ENCODE peak calls at places on chromosomes 3 and 15, in six cellular contexts. One of them, this sample, is unnamed.

GRCh38 chr3:178982138-178982537 is 89.5 kb downstream of the ZMAT3 start:
- DNase-seq in activated T-helper 1 cell treated with anti-CD3 and anti-CD28 coated beads, Interleukin-2, amount 50 U/mL, for 16 hours: no peak
- DNase-seq in EL: no peak
- DNase-seq in Karpas-422: no peak
- DNase-seq in mesothelial cell of epicardium: no peak
- DNase-seq in fibroblast of mammary gland: peak
- DNase-seq in this sample: no peak

GRCh38 chr3:45972534-45973402 is 22.9 kb downstream of the FYCO1 start:
- DNase-seq in mesothelial cell of epicardium: no peak
- DNase-seq in EL: peak
- DNase-seq in Karpas-422: no peak
- DNase-seq in activated T-helper 1 cell treated with anti-CD3 and anti-CD28 coated beads, Interleukin-2, amount 50 U/mL, for 16 hours: no peak
- DNase-seq in fibroblast of mammary gland: peak
- DNase-seq in this sample: no peak

GRCh38 chr3:12990781-12991480 is 82.3 kb downstream of the IQSEC1 start:
- DNase-seq in activated T-helper 1 cell treated with anti-CD3 and anti-CD28 coated beads, Interleukin-2, amount 50 U/mL, for 16 hours: no peak
- DNase-seq in Karpas-422: no peak
- DNase-seq in EL: peak
- DNase-seq in fibroblast of mammary gland: peak
- DNase-seq in mesothelial cell of epicardium: no peak
- DNase-seq in this sample: no peak

GRCh38 chr3:126550488-126551051 is 8.2 kb downstream of the C3orf22 start:
- DNase-seq in fibroblast of mammary gland: no peak
- DNase-seq in mesothelial cell of epicardium: peak
- DNase-seq in Karpas-422: no peak
- DNase-seq in activated T-helper 1 cell treated with anti-CD3 and anti-CD28 coated beads, Interleukin-2, amount 50 U/mL, for 16 hours: no peak
- DNase-seq in EL: no peak
- DNase-seq in this sample: no peak

GRCh38 chr3:39216176-39216790 is 23.9 kb upstream of the XIRP1 start:
- DNase-seq in EL: no peak
- DNase-seq in mesothelial cell of epicardium: no peak
- DNase-seq in activated T-helper 1 cell treated with anti-CD3 and anti-CD28 coated beads, Interleukin-2, amount 50 U/mL, for 16 hours: no peak
- DNase-seq in fibroblast of mammary gland: no peak
- DNase-seq in Karpas-422: peak
- DNase-seq in this sample: no peak

GRCh38 chr3:87756616-87757015 is 302.2 kb downstream of the CGGBP1 start:
- DNase-seq in activated T-helper 1 cell treated with anti-CD3 and anti-CD28 coated beads, Interleukin-2, amount 50 U/mL, for 16 hours: no peak
- DNase-seq in fibroblast of mammary gland: no peak
- DNase-seq in Karpas-422: no peak
- DNase-seq in EL: no peak
- DNase-seq in mesothelial cell of epicardium: no peak
- DNase-seq in this sample: no peak

GRCh38 chr3:83567935-83568334 is 1390.9 kb upstream of the CADM2 start:
- DNase-seq in mesothelial cell of epicardium: no peak
- DNase-seq in Karpas-422: no peak
- DNase-seq in EL: no peak
- DNase-seq in activated T-helper 1 cell treated with anti-CD3 and anti-CD28 coated beads, Interleukin-2, amount 50 U/mL, for 16 hours: no peak
- DNase-seq in fibroblast of mammary gland: no peak
- DNase-seq in this sample: no peak

GRCh38 chr3:128875556-128876120 is 3.8 kb upstream of the ACAD9 start:
- DNase-seq in mesothelial cell of epicardium: no peak
- DNase-seq in activated T-helper 1 cell treated with anti-CD3 and anti-CD28 coated beads, Interleukin-2, amount 50 U/mL, for 16 hours: peak
- DNase-seq in EL: no peak
- DNase-seq in fibroblast of mammary gland: no peak
- DNase-seq in Karpas-422: peak
- DNase-seq in this sample: peak

GRCh38 chr15:45328663-45329062 is 49.7 kb downstream of the GATM start:
- DNase-seq in mesothelial cell of epicardium: no peak
- DNase-seq in EL: no peak
- DNase-seq in fibroblast of mammary gland: no peak
- DNase-seq in Karpas-422: no peak
- DNase-seq in activated T-helper 1 cell treated with anti-CD3 and anti-CD28 coated beads, Interleukin-2, amount 50 U/mL, for 16 hours: no peak
- DNase-seq in this sample: no peak

GRCh38 chr15:67794832-67795574 is 30.3 kb upstream of the SKOR1 start:
- DNase-seq in mesothelial cell of epicardium: no peak
- DNase-seq in activated T-helper 1 cell treated with anti-CD3 and anti-CD28 coated beads, Interleukin-2, amount 50 U/mL, for 16 hours: no peak
- DNase-seq in EL: no peak
- DNase-seq in fibroblast of mammary gland: no peak
- DNase-seq in Karpas-422: no peak
- DNase-seq in this sample: no peak

GRCh38 chr3:66483006-66483928 is 17.6 kb downstream of the LRIG1 start:
- DNase-seq in Karpas-422: no peak
- DNase-seq in EL: no peak
- DNase-seq in fibroblast of mammary gland: peak
- DNase-seq in mesothelial cell of epicardium: no peak
- DNase-seq in activated T-helper 1 cell treated with anti-CD3 and anti-CD28 coated beads, Interleukin-2, amount 50 U/mL, for 16 hours: no peak
- DNase-seq in this sample: peak

GRCh38 chr3:50265988-50266387 is 3.0 kb upstream of the SEMA3B start:
- DNase-seq in activated T-helper 1 cell treated with anti-CD3 and anti-CD28 coated beads, Interleukin-2, amount 50 U/mL, for 16 hours: no peak
- DNase-seq in mesothelial cell of epicardium: no peak
- DNase-seq in fibroblast of mammary gland: no peak
- DNase-seq in Karpas-422: no peak
- DNase-seq in EL: no peak
- DNase-seq in this sample: no peak

GRCh38 chr3:196793224-196793623 is 53.6 kb downstream of the PAK2 start:
- DNase-seq in fibroblast of mammary gland: peak
- DNase-seq in EL: peak
- DNase-seq in activated T-helper 1 cell treated with anti-CD3 and anti-CD28 coated beads, Interleukin-2, amount 50 U/mL, for 16 hours: no peak
- DNase-seq in mesothelial cell of epicardium: no peak
- DNase-seq in Karpas-422: no peak
- DNase-seq in this sample: no peak

GRCh38 chr15:64774556-64775523 is 549 bp downstream of the RBPMS2 start:
- DNase-seq in Karpas-422: no peak
- DNase-seq in activated T-helper 1 cell treated with anti-CD3 and anti-CD28 coated beads, Interleukin-2, amount 50 U/mL, for 16 hours: no peak
- DNase-seq in fibroblast of mammary gland: no peak
- DNase-seq in mesothelial cell of epicardium: peak
- DNase-seq in EL: peak
- DNase-seq in this sample: peak

GRCh38 chr3:187107989-187108388 is 31.3 kb downstream of the RPL39L start:
- DNase-seq in EL: no peak
- DNase-seq in Karpas-422: no peak
- DNase-seq in activated T-helper 1 cell treated with anti-CD3 and anti-CD28 coated beads, Interleukin-2, amount 50 U/mL, for 16 hours: no peak
- DNase-seq in fibroblast of mammary gland: no peak
- DNase-seq in mesothelial cell of epicardium: no peak
- DNase-seq in this sample: no peak

GRCh38 chr3:142394921-142395622 is 52.8 kb downstream of the XRN1 start:
- DNase-seq in fibroblast of mammary gland: no peak
- DNase-seq in Karpas-422: no peak
- DNase-seq in mesothelial cell of epicardium: no peak
- DNase-seq in EL: peak
- DNase-seq in activated T-helper 1 cell treated with anti-CD3 and anti-CD28 coated beads, Interleukin-2, amount 50 U/mL, for 16 hours: no peak
- DNase-seq in this sample: no peak

GRCh38 chr3:125960456-125961288 is 8.3 kb upstream of the ROPN1B start:
- DNase-seq in EL: no peak
- DNase-seq in activated T-helper 1 cell treated with anti-CD3 and anti-CD28 coated beads, Interleukin-2, amount 50 U/mL, for 16 hours: no peak
- DNase-seq in mesothelial cell of epicardium: no peak
- DNase-seq in Karpas-422: no peak
- DNase-seq in fibroblast of mammary gland: no peak
- DNase-seq in this sample: no peak

GRCh38 chr3:193545304-193545703 is 9.4 kb downstream of the ATP13A4 start:
- DNase-seq in activated T-helper 1 cell treated with anti-CD3 and anti-CD28 coated beads, Interleukin-2, amount 50 U/mL, for 16 hours: no peak
- DNase-seq in Karpas-422: no peak
- DNase-seq in fibroblast of mammary gland: no peak
- DNase-seq in mesothelial cell of epicardium: no peak
- DNase-seq in EL: no peak
- DNase-seq in this sample: no peak

GRCh38 chr3:120795017-120795648 is 52.6 kb downstream of the GTF2E1 start:
- DNase-seq in mesothelial cell of epicardium: peak
- DNase-seq in fibroblast of mammary gland: peak
- DNase-seq in EL: peak
- DNase-seq in Karpas-422: peak
- DNase-seq in activated T-helper 1 cell treated with anti-CD3 and anti-CD28 coated beads, Interleukin-2, amount 50 U/mL, for 16 hours: peak
- DNase-seq in this sample: peak

GRCh38 chr15:77507151-77507847 is 86.6 kb downstream of the HMG20A start:
- DNase-seq in Karpas-422: no peak
- DNase-seq in EL: no peak
- DNase-seq in fibroblast of mammary gland: peak
- DNase-seq in activated T-helper 1 cell treated with anti-CD3 and anti-CD28 coated beads, Interleukin-2, amount 50 U/mL, for 16 hours: no peak
- DNase-seq in mesothelial cell of epicardium: no peak
- DNase-seq in this sample: no peak

GRCh38 chr3:171168086-171168485 is 141.6 kb upstream of the SLC2A2 start:
- DNase-seq in Karpas-422: no peak
- DNase-seq in mesothelial cell of epicardium: no peak
- DNase-seq in activated T-helper 1 cell treated with anti-CD3 and anti-CD28 coated beads, Interleukin-2, amount 50 U/mL, for 16 hours: no peak
- DNase-seq in fibroblast of mammary gland: peak
- DNase-seq in EL: peak
- DNase-seq in this sample: peak

GRCh38 chr15:77034620-77035467 is 36.1 kb downstream of the TSPAN3 start:
- DNase-seq in Karpas-422: peak
- DNase-seq in EL: no peak
- DNase-seq in activated T-helper 1 cell treated with anti-CD3 and anti-CD28 coated beads, Interleukin-2, amount 50 U/mL, for 16 hours: no peak
- DNase-seq in fibroblast of mammary gland: no peak
- DNase-seq in mesothelial cell of epicardium: peak
- DNase-seq in this sample: peak

GRCh38 chr3:9399746-9400145 is 2.3 kb downstream of the SETD5 start:
- DNase-seq in fibroblast of mammary gland: peak
- DNase-seq in EL: peak
- DNase-seq in activated T-helper 1 cell treated with anti-CD3 and anti-CD28 coated beads, Interleukin-2, amount 50 U/mL, for 16 hours: no peak
- DNase-seq in mesothelial cell of epicardium: peak
- DNase-seq in Karpas-422: peak
- DNase-seq in this sample: peak

GRCh38 chr3:58724376-58724775 is 57.8 kb upstream of the FAM3D start:
- DNase-seq in fibroblast of mammary gland: no peak
- DNase-seq in activated T-helper 1 cell treated with anti-CD3 and anti-CD28 coated beads, Interleukin-2, amount 50 U/mL, for 16 hours: no peak
- DNase-seq in mesothelial cell of epicardium: no peak
- DNase-seq in Karpas-422: no peak
- DNase-seq in EL: no peak
- DNase-seq in this sample: no peak

GRCh38 chr15:66673410-66674322 is 28.4 kb upstream of the SMAD6 start:
- DNase-seq in activated T-helper 1 cell treated with anti-CD3 and anti-CD28 coated beads, Interleukin-2, amount 50 U/mL, for 16 hours: no peak
- DNase-seq in Karpas-422: peak
- DNase-seq in mesothelial cell of epicardium: no peak
- DNase-seq in EL: peak
- DNase-seq in fibroblast of mammary gland: no peak
- DNase-seq in this sample: peak

GRCh38 chr3:188594137-188594536 is 440.2 kb downstream of the LPP start:
- DNase-seq in activated T-helper 1 cell treated with anti-CD3 and anti-CD28 coated beads, Interleukin-2, amount 50 U/mL, for 16 hours: no peak
- DNase-seq in fibroblast of mammary gland: peak
- DNase-seq in EL: peak
- DNase-seq in Karpas-422: no peak
- DNase-seq in mesothelial cell of epicardium: no peak
- DNase-seq in this sample: peak

GRCh38 chr3:153385343-153385742 is 223.3 kb downstream of the RAP2B start:
- DNase-seq in fibroblast of mammary gland: no peak
- DNase-seq in activated T-helper 1 cell treated with anti-CD3 and anti-CD28 coated beads, Interleukin-2, amount 50 U/mL, for 16 hours: no peak
- DNase-seq in EL: no peak
- DNase-seq in Karpas-422: no peak
- DNase-seq in mesothelial cell of epicardium: no peak
- DNase-seq in this sample: no peak